ENCODE peak calls at places on chromosome 7, in seven cellular contexts. A is endothelial cell of umbilical vein, L is upper lobe of left lung, J is stomach, T is GM12892, F is spleen, I is sigmoid colon. B is an unnamed sample.

GRCh38 chr7:151074817-151075661 is 5.6 kb downstream of the FASTK start:
- DNase-seq in A (no peak), L (peak; percentile 60), J (no peak), T (no peak), F (no peak), I (no peak), B (no peak)

GRCh38 chr7:41096921-41097320 is 606.0 kb downstream of the INHBA start:
- DNase-seq in A (no peak), L (no peak), J (no peak), T (no peak), F (no peak), I (no peak), B (no peak)

GRCh38 chr7:130379551-130380120 is 658 bp upstream of the CPA1 start:
- DNase-seq in A (no peak), L (peak; percentile 52), J (no peak), T (no peak), F (no peak), I (no peak), B (no peak)

GRCh38 chr7:150463461-150463860 is 13.0 kb downstream of the GIMAP8 start:
- DNase-seq in A (no peak), L (no peak), J (no peak), T (no peak), F (no peak), I (no peak), B (no peak)

GRCh38 chr7:47759056-47759706 is 177.3 kb upstream of the TNS3 start:
- DNase-seq in A (no peak), L (no peak), J (no peak), T (no peak), F (no peak), I (no peak), B (no peak)

GRCh38 chr7:156780724-156781455 is 112.1 kb downstream of the LMBR1 start:
- DNase-seq in A (no peak), L (no peak), J (no peak), T (peak; percentile 31), F (no peak), I (no peak), B (no peak)

GRCh38 chr7:26683277-26683676 is 181.1 kb downstream of the SKAP2 start:
- DNase-seq in A (no peak), L (no peak), J (no peak), T (no peak), F (no peak), I (no peak), B (no peak)

GRCh38 chr7:98569606-98570337 is 47.3 kb upstream of the NPTX2 start:
- DNase-seq in A (no peak), L (no peak), J (no peak), T (no peak), F (peak; percentile 74), I (peak; percentile 76), B (peak; percentile 9)

GRCh38 chr7:28408974-28409715 is 3.2 kb upstream of the CREB5 start:
- DNase-seq in A (peak; percentile 93), L (peak; percentile 94), J (peak; percentile 78), T (peak; percentile 49), F (peak; percentile 84), I (peak; percentile 99), B (peak; percentile 83)

GRCh38 chr7:51025668-51026067 is 243.0 kb upstream of the GRB10 start:
- DNase-seq in A (no peak), L (no peak), J (no peak), T (no peak), F (no peak), I (no peak), B (no peak)

GRCh38 chr7:151650161-151650560 is 130.5 kb upstream of the RHEB start:
- DNase-seq in A (no peak), L (no peak), J (no peak), T (no peak), F (no peak), I (no peak), B (no peak)

GRCh38 chr7:139820089-139820488 is 9.0 kb upstream of the TBXAS1 start:
- DNase-seq in A (no peak), L (no peak), J (no peak), T (no peak), F (no peak), I (no peak), B (no peak)

GRCh38 chr7:42070068-42070467 is 166.9 kb downstream of the GLI3 start:
- DNase-seq in A (no peak), L (no peak), J (no peak), T (no peak), F (no peak), I (no peak), B (no peak)

GRCh38 chr7:30135271-30135550 is 425 bp downstream of the MTURN start:
- DNase-seq in A (no peak), L (no peak), J (no peak), T (no peak), F (no peak), I (no peak), B (no peak)

GRCh38 chr7:30134523-30135270 is at the start of gene MTURN:
- DNase-seq in A (peak; percentile 75), L (peak; percentile 99), J (peak; percentile 94), T (peak; percentile 91), F (peak; percentile 94), I (peak; percentile 95), B (peak; percentile 92)

GRCh38 chr7:30136339-30136738 is 1.6 kb downstream of the MTURN start:
- DNase-seq in A (no peak), L (peak; percentile 88), J (no peak), T (no peak), F (peak; percentile 81), I (no peak), B (no peak)

GRCh38 chr7:30136743-30137485 is 2.1 kb downstream of the MTURN start:
- DNase-seq in A (no peak), L (no peak), J (no peak), T (no peak), F (no peak), I (no peak), B (no peak)

DNA sequence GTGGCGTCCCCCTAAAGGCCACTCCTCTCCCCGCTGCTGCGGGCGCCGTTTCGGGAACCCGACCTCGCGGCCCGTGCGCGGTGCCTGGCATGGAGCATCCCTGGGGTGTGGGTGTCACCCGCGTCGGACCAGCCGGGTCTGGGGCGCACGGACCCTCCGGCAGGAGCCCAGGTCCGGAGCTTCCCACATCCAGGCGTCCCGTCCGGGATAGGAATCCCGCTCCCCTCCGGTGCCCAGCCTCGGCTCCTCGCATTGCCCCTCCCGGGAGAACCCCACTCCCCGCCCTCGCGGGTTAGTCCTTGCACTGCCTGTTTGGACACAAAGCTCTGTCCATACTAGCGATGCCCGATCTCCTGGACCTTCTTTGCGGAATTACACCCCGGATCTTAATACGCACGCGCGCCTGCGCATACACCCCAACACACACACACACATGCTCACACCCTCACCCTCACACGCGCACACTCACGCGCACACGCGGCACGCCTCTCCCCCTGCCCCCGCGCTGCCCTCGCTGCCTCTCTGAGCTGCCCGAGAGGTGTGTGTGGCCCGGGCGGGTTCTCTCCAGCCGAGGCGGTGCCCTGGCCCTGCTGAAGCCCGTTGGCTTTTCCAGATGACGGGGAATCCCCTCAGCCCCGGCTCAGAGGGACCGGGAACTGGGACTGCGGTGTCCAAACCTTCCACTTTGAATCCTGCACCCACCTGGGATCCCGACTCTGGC is 925 bp downstream of the MTURN start:
- DNase-seq in A (peak; percentile 38), L (peak; percentile 92), J (peak; percentile 71), T (peak; percentile 51), F (peak; percentile 93), I (peak; percentile 81), B (peak; percentile 63)
- TF ChIP-seq POLR2A in A (no peak), L (no peak), J (no peak), T (no peak), F (no peak), I (no peak), B (no peak)

GRCh38 chr7:20352573-20353304 is 22.0 kb downstream of the ITGB8 start:
- DNase-seq in A (peak; percentile 73), L (no peak), J (no peak), T (no peak), F (no peak), I (no peak), B (no peak)
- TF ChIP-seq POLR2AphosphoS5 in A (no peak), L (no peak), J (no peak), T (no peak), F (no peak), I (no peak), B (no peak)

DNA sequence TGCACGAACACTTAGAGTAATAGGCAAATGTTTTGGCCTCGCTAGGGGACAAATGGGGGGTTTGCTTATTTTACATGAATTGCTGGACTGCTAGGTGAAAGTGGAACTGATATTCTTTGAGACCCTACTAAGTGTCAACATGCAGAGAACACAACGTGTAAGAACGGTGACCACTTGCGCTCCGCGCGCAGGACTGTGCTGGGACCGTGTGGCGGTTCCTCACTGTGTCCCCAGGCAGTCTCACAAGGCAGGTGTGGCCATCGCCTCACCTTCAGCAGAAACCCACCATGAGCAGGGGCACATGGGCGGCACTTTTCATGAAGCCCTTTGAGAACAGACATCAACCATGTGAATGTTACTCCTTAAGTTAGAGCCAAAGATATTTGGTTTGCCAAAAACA is 27.2 kb downstream of the PTPRN2 start:
- DNase-seq in A (no peak), L (no peak), J (no peak), T (no peak), F (no peak), I (no peak), B (no peak)
- TF ChIP-seq POLR2A in A (no peak), L (no peak), J (no peak), T (no peak), F (no peak), I (no peak), B (no peak)

GRCh38 chr7:91239171-91239604 is 25.0 kb upstream of the FZD1 start:
- DNase-seq in A (peak; percentile 68), L (no peak), J (no peak), T (no peak), F (no peak), I (no peak), B (no peak)

GRCh38 chr7:91243591-91244368 is 20.5 kb upstream of the FZD1 start:
- DNase-seq in A (no peak), L (no peak), J (no peak), T (no peak), F (no peak), I (no peak), B (no peak)

GRCh38 chr7:91239772-91240171 is 24.5 kb upstream of the FZD1 start:
- DNase-seq in A (no peak), L (no peak), J (no peak), T (no peak), F (no peak), I (no peak), B (no peak)

GRCh38 chr7:91242097-91242846 is 22.0 kb upstream of the FZD1 start:
- DNase-seq in A (no peak), L (no peak), J (no peak), T (no peak), F (no peak), I (no peak), B (no peak)

DNA sequence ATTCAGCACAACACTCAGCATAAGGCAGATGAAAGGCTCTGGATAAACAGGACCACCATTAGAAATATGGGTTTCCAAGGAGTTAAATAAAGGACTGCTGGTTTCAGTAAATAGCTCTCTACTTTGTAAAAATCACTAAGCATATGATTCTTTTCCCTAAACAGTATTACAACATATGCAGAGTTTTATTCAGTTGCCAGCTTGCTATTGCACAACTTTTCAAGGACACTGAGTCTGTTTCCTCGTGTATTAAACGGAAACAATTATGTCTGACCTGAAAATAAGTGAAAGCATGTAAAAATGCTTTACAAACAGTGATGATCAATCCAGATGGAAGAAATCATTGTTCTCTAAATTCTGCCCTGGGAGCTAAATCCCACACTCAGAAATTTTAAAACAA is 23.7 kb upstream of the FZD1 start:
- DNase-seq in A (no peak), L (no peak), J (no peak), T (no peak), F (no peak), I (no peak), B (no peak)
- TF ChIP-seq POLR2AphosphoS5 in A (no peak), L (no peak), J (no peak), T (no peak), F (no peak), I (peak; percentile 38), B (no peak)

GRCh38 chr7:37336259-37336658 is 112.4 kb downstream of the ELMO1 start:
- DNase-seq in A (no peak), L (no peak), J (no peak), T (no peak), F (no peak), I (no peak), B (peak; percentile 32)
- TF ChIP-seq POLR2A in A (no peak), L (no peak), J (no peak), T (no peak), F (no peak), I (no peak), B (no peak)

B was measured in transverse colon.